ENCODE peak calls at places on chromosomes 2 and 18, in nine cellular contexts. I is activated T-cell treated with anti-CD3 and anti-CD28 coated beads, Interleukin-2, amount 50 U/mL, for 4 hours; R is stimulated activated CD4-positive, alpha-beta T cell treated with anti-CD3 and anti-CD28 coated beads, Interleukin-1b, Interleukin-23, amount 100 ng/mL, for 24 hours; P is GM19239; L is astrocyte; D is SK-MEL-5; O is T-helper 2 cell; U is progenitor cell of endocrine pancreas; E is H54. Z is an unnamed sample.

GRCh38 chr2:43218221-43218549 is 8.2 kb downstream of the ZFP36L2 start:
- DNase-seq in I (no peak), R (no peak), P (no peak), L (no peak), D (no peak), O (no peak), U (no peak), E (no peak), Z (no peak)

GRCh38 chr2:99420751-99421299 is 69.0 kb downstream of the REV1 start:
- DNase-seq in I (no peak), R (no peak), P (no peak), L (peak), D (no peak), O (no peak), U (no peak), E (no peak), Z (no peak)

GRCh38 chr18:36298113-36298701 is 694 bp downstream of the FHOD3 start:
- DNase-seq in I (no peak), R (no peak), P (peak), L (no peak), D (no peak), O (no peak), U (peak), E (no peak), Z (no peak)

GRCh38 chr2:20067992-20068727 is 16.7 kb upstream of the LAPTM4A start:
- DNase-seq in I (no peak), R (no peak), P (no peak), L (peak), D (no peak), O (no peak), U (no peak), E (peak), Z (no peak)

GRCh38 chr2:209977386-209978239 is 24.8 kb upstream of the RPE start:
- DNase-seq in I (no peak), R (no peak), P (no peak), L (peak), D (peak), O (peak), U (no peak), E (no peak), Z (peak)

GRCh38 chr2:21820271-21820670 is 696.5 kb downstream of the TDRD15 start:
- DNase-seq in I (no peak), R (no peak), P (no peak), L (no peak), D (no peak), O (no peak), U (no peak), E (no peak), Z (no peak)

GRCh38 chr2:148234143-148234542 is 213.3 kb downstream of the MBD5 start:
- DNase-seq in I (no peak), R (no peak), P (no peak), L (no peak), D (no peak), O (no peak), U (no peak), E (no peak), Z (no peak)

GRCh38 chr2:189608160-189608559 is 27.6 kb upstream of the SLC40A1 start:
- DNase-seq in I (no peak), R (no peak), P (no peak), L (no peak), D (no peak), O (no peak), U (no peak), E (no peak), Z (no peak)

GRCh38 chr2:15777795-15778371 is 162.5 kb upstream of the MYCN start:
- DNase-seq in I (no peak), R (no peak), P (no peak), L (no peak), D (no peak), O (no peak), U (no peak), E (no peak), Z (no peak)

GRCh38 chr2:52342458-52342857 is 1310.5 kb upstream of the NRXN1 start:
- DNase-seq in I (no peak), R (no peak), P (no peak), L (peak), D (no peak), O (no peak), U (no peak), E (no peak), Z (no peak)

GRCh38 chr2:69138247-69138754 is 125.3 kb downstream of the ANTXR1 start:
- DNase-seq in I (no peak), R (no peak), P (no peak), L (peak), D (no peak), O (no peak), U (no peak), E (peak), Z (peak)

GRCh38 chr2:191923652-191923997 is 76.7 kb upstream of the CAVIN2 start:
- DNase-seq in I (no peak), R (no peak), P (no peak), L (peak), D (no peak), O (no peak), U (no peak), E (no peak), Z (no peak)

GRCh38 chr2:240234503-240234951 is 94.1 kb upstream of the OTOS start:
- DNase-seq in I (peak), R (no peak), P (no peak), L (no peak), D (no peak), O (no peak), U (no peak), E (no peak), Z (no peak)

GRCh38 chr18:22674300-22674699 is 256.6 kb upstream of the CTAGE1 start:
- DNase-seq in I (no peak), R (no peak), P (no peak), L (peak), D (no peak), O (no peak), U (no peak), E (peak), Z (peak)

GRCh38 chr2:309148-309969 is 21.5 kb upstream of the ALKAL2 start:
- DNase-seq in I (no peak), R (no peak), P (no peak), L (no peak), D (no peak), O (no peak), U (no peak), E (no peak), Z (no peak)

GRCh38 chr2:152050345-152050744 is 48.5 kb downstream of the CACNB4 start:
- DNase-seq in I (no peak), R (no peak), P (no peak), L (no peak), D (no peak), O (no peak), U (no peak), E (no peak), Z (no peak)

Z was measured in A549.